ENCODE peak calls at places on chromosomes 12 and 14, in seven cellular contexts. H is psoas muscle, N is heart left ventricle, I is adrenal gland, S is heart right ventricle, O is left ventricle myocardium inferior, P is transverse colon. U is an unnamed sample. For H3K4me1 and H3K9me3, the result is how much of the 10 kb centered on the place peaks cover.

GRCh38 chr14:81571437-81571836 is 37.8 kb upstream of the SEL1L start:
- DNase-seq in P (no peak), S (no peak), H (no peak), N (no peak), I (no peak), O (no peak), U (no peak)

GRCh38 chr12:117134059-117134458 is 34.8 kb upstream of the TESC start:
- DNase-seq in I (no peak), S (no peak), O (no peak), H (no peak), N (no peak), P (no peak), U (no peak)

GRCh38 chr12:9731797-9732196 is 1.1 kb downstream of the CLECL1 start:
- DNase-seq in I (no peak), H (no peak), S (no peak), O (no peak), N (no peak), P (no peak), U (no peak)

GRCh38 chr14:21534576-21534975 is 8.4 kb upstream of the SALL2 start:
- DNase-seq in P (no peak), H (no peak), S (no peak), N (no peak), I (no peak), O (no peak), U (no peak)

GRCh38 chr12:131430158-131430772 is 280.6 kb upstream of the SFSWAP start:
- DNase-seq in S (no peak), I (no peak), O (no peak), N (no peak), H (no peak), P (no peak), U (no peak)

GRCh38 chr12:43835656-43836454 is at the start of gene TMEM117:
- DNase-seq in O (peak), H (peak), S (peak), I (peak), P (peak), N (peak), U (peak)

GRCh38 chr12:56126732-56127239 is 1.3 kb upstream of the ESYT1 start:
- DNase-seq in N (no peak), P (no peak), S (no peak), I (no peak), O (no peak), H (no peak), U (no peak)

GRCh38 chr12:47820631-47821345 is 1.1 kb upstream of the HDAC7 start:
- DNase-seq in S (peak), H (peak), O (peak), P (peak), N (peak), I (peak), U (peak)

GRCh38 chr12:55927588-55928502 is at the start of gene PYM1:
- DNase-seq in S (peak), N (peak), I (peak), H (peak), P (peak), O (peak), U (peak)

GRCh38 chr14:51614707-51615106 is 37.0 kb upstream of the FRMD6 start:
- DNase-seq in O (no peak), I (no peak), S (no peak), H (no peak), N (no peak), P (no peak), U (no peak)

GRCh38 chr14:73176673-73177072 is 40.4 kb downstream of the PSEN1 start:
- DNase-seq in S (no peak), O (no peak), I (no peak), P (no peak), N (no peak), H (no peak), U (no peak)

GRCh38 chr12:6038160-6038559 is 86.3 kb downstream of the VWF start:
- DNase-seq in N (no peak), I (peak), O (no peak), P (peak), S (no peak), H (no peak), U (no peak)

GRCh38 chr12:122837306-122838265 is 2.3 kb downstream of the HIP1R start:
- DNase-seq in I (no peak), N (no peak), P (peak), H (no peak), O (no peak), S (no peak), U (peak)

GRCh38 chr12:95385246-95385645 is 88.7 kb upstream of the METAP2 start:
- DNase-seq in N (peak), P (no peak), H (peak), O (peak), I (peak), S (peak), U (no peak)

GRCh38 chr14:85296466-85297210 is 233.3 kb upstream of the FLRT2 start:
- DNase-seq in N (no peak), P (no peak), H (no peak), O (no peak), I (peak), S (no peak), U (no peak)

GRCh38 chr12:69027411-69027811 is 94.4 kb upstream of the CPM start:
- DNase-seq in S (no peak), N (no peak), I (no peak), O (no peak), H (no peak), P (no peak), U (no peak)

GRCh38 chr12:81083906-81084513 is 6.1 kb downstream of the ACSS3 start:
- DNase-seq in I (no peak), P (no peak), O (no peak), N (no peak), H (no peak), S (no peak), U (no peak)

GRCh38 chr12:82414926-82415325 is 56.6 kb downstream of the METTL25 start:
- DNase-seq in I (no peak), P (no peak), O (no peak), N (no peak), H (no peak), S (no peak), U (no peak)

GRCh38 chr12:29783773-29784666 is at the start of gene TMTC1:
- DNase-seq in I (peak), N (peak), P (peak), H (peak), S (peak), O (peak), U (peak)

GRCh38 chr12:50764861-50765324 is 992 bp downstream of the ATF1 start:
- DNase-seq in N (no peak), O (no peak), P (peak), H (no peak), I (peak), S (peak), U (no peak)

GRCh38 chr14:68756071-68756481 is 36.8 kb downstream of the ZFP36L1 start:
- DNase-seq in N (no peak), I (no peak), P (no peak), H (no peak), O (no peak), S (no peak), U (no peak)

GRCh38 chr12:14948672-14949071 is 10.3 kb upstream of the ERP27 start:
- DNase-seq in H (no peak), O (no peak), N (no peak), P (peak), I (no peak), S (peak), U (no peak)

GRCh38 chr14:50062438-50063039 is 53.8 kb downstream of the VCPKMT start:
- DNase-seq in S (no peak), N (no peak), O (no peak), I (peak), H (no peak), P (peak), U (no peak)

GRCh38 chr12:120181991-120182631 is 12.4 kb downstream of the GCN1 start:
- DNase-seq in N (no peak), S (no peak), P (no peak), O (no peak), H (peak), I (peak), U (no peak)

GRCh38 chr12:122459211-122459610 is 36.7 kb upstream of the CLIP1 start:
- DNase-seq in S (no peak), H (no peak), P (no peak), N (no peak), I (no peak), O (no peak), U (no peak)

GRCh38 chr12:121719926-121720414 is 7.4 kb downstream of the TMEM120B start:
- DNase-seq in S (no peak), P (no peak), N (no peak), H (no peak), O (no peak), I (no peak), U (no peak)

GRCh38 chr14:35121026-35121886 is 534 bp downstream of the PPP2R3C start:
- DNase-seq in H (no peak), S (no peak), N (no peak), I (peak), P (peak), O (peak), U (peak)

GRCh38 chr12:56237552-56237951 is 7.7 kb downstream of the SLC39A5 start:
- DNase-seq in I (no peak), P (no peak), N (no peak), S (no peak), O (no peak), H (no peak), U (no peak)

GRCh38 chr12:76375470-76375869 is 27.3 kb upstream of the BBS10 start:
- DNase-seq in H (no peak), I (no peak), N (no peak), S (no peak), P (no peak), O (no peak), U (no peak)

GRCh38 chr12:117580718-117581062 is 219.3 kb upstream of the NOS1 start:
- DNase-seq in S (peak), N (peak), O (peak), H (peak), I (peak), P (peak), U (no peak)

GRCh38 chr12:11555743-11556625 is 93.5 kb upstream of the ETV6 start:
- DNase-seq in N (no peak), H (no peak), I (no peak), O (no peak), P (peak), S (no peak), U (peak)

GRCh38 chr12:27229367-27229766 is 14.7 kb upstream of the STK38L start:
- DNase-seq in S (no peak), H (no peak), I (no peak), O (no peak), P (no peak), N (no peak), U (no peak)

GRCh38 chr12:27237790-27238771 is 6.0 kb upstream of the STK38L start:
- DNase-seq in I (no peak), O (no peak), H (no peak), S (no peak), N (no peak), P (no peak), U (no peak)

GRCh38 chr12:27236498-27236897 is 7.6 kb upstream of the STK38L start:
- DNase-seq in I (no peak), H (no peak), S (no peak), P (no peak), N (no peak), O (no peak), U (no peak)

DNA sequence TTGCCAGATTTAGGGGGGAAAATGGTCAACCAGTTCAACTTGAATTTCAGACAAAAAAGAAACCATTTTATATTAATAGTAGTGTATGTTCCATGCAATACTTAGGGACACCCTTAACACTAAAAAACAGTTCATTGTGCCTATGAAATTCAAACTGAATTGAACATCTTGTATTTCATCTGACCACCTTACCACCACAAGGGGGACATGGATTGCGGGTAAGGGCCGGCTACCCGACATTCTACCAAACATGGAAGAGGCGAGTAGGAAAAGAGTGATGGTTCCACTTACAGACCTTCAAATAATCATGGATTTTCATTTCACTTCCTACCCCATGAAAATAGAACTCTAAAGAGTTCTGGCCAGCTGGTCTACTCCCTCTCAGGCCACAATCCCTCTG is 10.3 kb upstream of the STK38L start:
- DNase-seq in O (no peak), H (no peak), N (no peak), I (no peak), P (no peak), S (no peak), U (no peak)
- TF ChIP-seq CTCF in O (no peak), H (no peak), N (no peak), I (no peak), P (no peak), S (no peak), U (no peak)

GRCh38 chr14:77830692-77831091 is 30.8 kb downstream of the ADCK1 start:
- DNase-seq in P (no peak), I (no peak), N (no peak), S (no peak), H (no peak), O (no peak), U (no peak)

GRCh38 chr14:77832301-77832700 is 32.4 kb downstream of the ADCK1 start:
- DNase-seq in N (no peak), P (no peak), I (no peak), S (no peak), O (no peak), H (no peak), U (no peak)
- H3K4me1 ChIP-seq in N (under half), P (under half), I (under half), S (under half), O (under half), H (under half), U (under half)

GRCh38 chr12:903055-903454 is 46.4 kb downstream of the RAD52 start:
- DNase-seq in N (no peak), S (no peak), P (no peak), I (no peak), O (no peak), H (no peak), U (no peak)

GRCh38 chr12:904010-904414 is 45.5 kb downstream of the RAD52 start:
- DNase-seq in O (no peak), I (no peak), H (no peak), S (no peak), P (no peak), N (no peak), U (no peak)

GRCh38 chr12:905273-906076 is 44.0 kb downstream of the RAD52 start:
- DNase-seq in I (no peak), O (no peak), S (no peak), H (no peak), N (no peak), P (no peak), U (no peak)

GRCh38 chr12:902581-902980 is 46.9 kb downstream of the RAD52 start:
- DNase-seq in S (no peak), O (no peak), N (no peak), H (no peak), P (no peak), I (no peak), U (no peak)

DNA sequence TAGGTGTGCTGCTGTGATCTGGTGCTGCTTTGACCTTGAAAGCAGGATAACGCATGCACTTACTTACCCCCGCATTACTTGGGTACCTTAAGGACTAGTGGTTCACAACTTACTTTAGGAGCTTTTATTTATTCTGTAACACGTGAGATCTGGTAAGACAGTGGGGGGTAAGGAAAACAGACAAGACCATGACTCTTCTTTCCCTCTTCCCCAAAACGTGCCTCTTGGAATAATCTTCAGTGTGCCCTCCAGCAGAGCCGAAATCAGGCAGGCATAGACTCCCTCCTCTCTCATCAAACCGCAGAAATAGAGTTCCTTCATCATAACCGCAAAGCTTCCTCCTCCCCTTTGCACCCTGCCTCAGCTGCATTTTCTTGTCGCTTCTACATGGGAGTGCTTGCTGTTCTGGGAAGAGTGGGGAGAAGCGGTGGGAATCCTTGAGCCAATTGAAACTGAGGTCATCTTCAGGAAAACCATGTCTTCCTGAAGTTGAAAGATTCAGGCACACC is 43.4 kb downstream of the RAD52 start:
- DNase-seq in H (no peak), O (no peak), S (no peak), I (no peak), P (no peak), N (no peak), U (no peak)
- H3K9me3 ChIP-seq in H (under half), O (under half), S (under half), I (under half), P (under half), N (under half), U (under half)

DNA sequence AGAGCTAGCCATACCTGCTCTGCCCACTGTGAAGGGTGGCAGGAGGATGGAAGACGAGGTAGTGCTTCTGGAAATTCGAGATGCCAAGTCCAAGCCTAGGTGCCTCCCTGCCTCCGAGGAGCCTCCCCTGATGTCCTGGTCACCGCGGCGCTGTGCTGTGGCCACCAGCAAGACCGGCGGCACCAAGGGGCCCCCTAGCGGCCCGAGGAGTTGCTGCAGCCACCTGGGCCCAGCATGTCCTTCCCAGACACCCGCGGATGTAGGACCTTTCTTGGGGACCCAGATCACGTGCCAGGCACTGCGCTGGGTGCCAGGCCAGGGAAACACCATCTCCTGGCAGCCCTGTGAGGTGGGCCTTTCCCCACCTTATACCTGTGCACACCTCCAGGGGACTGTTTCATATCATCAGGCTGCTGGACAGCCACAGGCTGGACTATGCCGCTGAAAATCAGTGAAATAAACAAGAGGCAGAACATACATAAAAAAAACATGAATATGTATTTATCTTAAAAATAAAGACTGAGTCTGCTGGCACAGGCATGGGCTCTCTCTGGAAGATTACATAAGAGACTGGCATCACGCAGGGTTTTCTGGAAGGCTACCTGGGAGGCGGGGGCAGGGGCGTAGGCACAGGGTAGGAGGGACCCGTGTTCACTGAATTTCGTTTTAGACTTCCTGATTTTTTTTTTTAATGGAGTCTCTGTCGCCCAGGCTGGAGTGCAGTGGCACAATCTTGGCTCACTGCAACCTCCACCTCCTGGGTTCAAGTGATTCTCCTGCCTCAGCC is 15.9 kb upstream of the HHIPL1 start:
- DNase-seq in I (peak), S (peak), P (peak), N (peak), H (peak), O (peak), U (peak)
- TF ChIP-seq CTCF in I (peak), S (peak), P (peak), N (peak), H (peak), O (peak), U (peak)

GRCh38 chr14:92744198-92744597 is 4.2 kb downstream of the LGMN start:
- DNase-seq in O (no peak), N (no peak), I (no peak), H (no peak), P (no peak), S (no peak), U (no peak)
- H3K4me1 ChIP-seq in O (under half), N (under half), I (under half), H (under half), P (under half), S (under half), U (under half)

DNA sequence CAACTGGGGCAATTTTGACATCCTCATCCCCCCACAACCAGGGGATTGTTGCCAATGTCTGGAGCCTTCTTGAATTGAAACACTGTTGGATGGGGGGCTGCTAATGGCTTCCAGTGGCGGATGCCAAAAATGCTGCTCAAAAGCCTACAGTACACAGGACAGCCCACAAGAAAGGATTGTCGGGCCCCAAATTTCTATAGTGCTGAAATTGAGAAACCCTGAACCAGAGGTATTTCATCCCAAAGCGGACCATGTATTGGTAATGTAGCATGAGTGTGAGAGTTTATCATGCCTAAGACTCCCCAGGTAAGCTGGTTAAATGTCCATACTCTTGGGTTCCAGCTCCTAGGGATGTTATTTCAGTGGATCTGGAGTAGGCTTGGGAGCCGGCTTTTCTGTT is 544.0 kb downstream of the BCL11B start:
- DNase-seq in S (no peak), N (no peak), O (no peak), P (no peak), I (no peak), H (no peak), U (no peak)
- H3K9me3 ChIP-seq in S (under half), N (under half), O (under half), P (under half), I (under half), H (under half), U (under half)

DNA sequence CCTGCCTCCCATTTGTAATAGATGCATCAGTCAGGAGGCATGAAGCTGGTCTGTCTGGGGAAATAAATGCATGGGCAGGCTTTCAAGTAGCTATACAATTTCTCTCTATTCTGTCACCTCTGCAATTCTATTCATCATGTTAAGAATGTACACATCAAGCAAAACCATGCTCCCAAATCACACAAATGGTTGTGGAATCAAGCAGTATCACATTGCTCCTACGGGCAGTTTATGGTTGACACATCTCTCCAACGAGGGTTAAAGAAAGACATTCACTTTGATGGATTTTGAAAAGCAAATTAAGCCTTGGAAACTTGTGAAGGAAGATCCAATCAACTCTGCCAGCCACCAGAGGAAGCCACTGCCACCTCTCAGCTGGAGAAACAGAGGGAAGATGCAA is 1277.4 kb upstream of the TMEM132C start:
- DNase-seq in H (no peak), N (no peak), I (no peak), O (no peak), S (no peak), P (no peak), U (no peak)
- TF ChIP-seq CTCF in H (no peak), N (no peak), I (no peak), O (no peak), S (no peak), P (no peak), U (no peak)

GRCh38 chr14:61602733-61603077 is 92.6 kb upstream of the HIF1A start:
- DNase-seq in O (no peak), I (no peak), S (no peak), P (no peak), N (no peak), H (no peak), U (no peak)
- H3K4me1 ChIP-seq in O (under half), I (under half), S (under half), P (under half), N (under half), H (under half), U (under half)

GRCh38 chr14:30719137-30719536 is 97.0 kb downstream of the SCFD1 start:
- DNase-seq in S (no peak), I (no peak), H (no peak), P (no peak), N (no peak), O (no peak), U (no peak)
- H3K9me3 ChIP-seq in S (under half), I (under half), H (under half), P (under half), N (under half), O (under half), U (under half)

U was measured in pancreas.